ENCODE peak calls at places on chromosomes 3 and 15, in seven cellular contexts. R is heart left ventricle, Y is heart right ventricle, A is left ventricle myocardium inferior, O is AG04450, X is endodermal cell, G is IMR-90. E is an unnamed sample. For H3K9me3, the result is how much of the 10 kb centered on the place peaks cover.

GRCh38 chr3:13051066-13051465 is 22.2 kb downstream of the IQSEC1 start:
- DNase-seq in R (peak), G (no peak), Y (no peak), A (no peak), O (no peak), X (peak), E (no peak)

GRCh38 chr3:72118593-72118992 is 333.6 kb upstream of the PROK2 start:
- DNase-seq in G (no peak), R (no peak), A (no peak), X (no peak), O (no peak), Y (no peak), E (no peak)

GRCh38 chr3:187960820-187961219 is 193.1 kb upstream of the LPP start:
- DNase-seq in O (no peak), G (peak), A (no peak), R (no peak), X (no peak), Y (no peak), E (no peak)

GRCh38 chr3:42264399-42265058 is 1.5 kb downstream of the CCK start:
- DNase-seq in R (peak), G (peak), O (no peak), X (peak), A (peak), Y (no peak), E (peak)

GRCh38 chr15:79329186-79329611 is 18.3 kb downstream of the TMED3 start:
- DNase-seq in R (no peak), X (peak), O (peak), G (peak), A (no peak), Y (no peak), E (no peak)

GRCh38 chr15:53522878-53523455 is 236.5 kb downstream of the WDR72 start:
- DNase-seq in R (no peak), O (no peak), G (no peak), A (no peak), X (no peak), Y (peak), E (no peak)

GRCh38 chr3:56823421-56823926 is 21.7 kb upstream of the ARHGEF3 start:
- DNase-seq in R (no peak), O (no peak), G (no peak), A (no peak), X (peak), Y (no peak), E (no peak)

GRCh38 chr3:185537369-185537970 is 14.9 kb downstream of the LIPH start:
- DNase-seq in Y (peak), G (peak), X (no peak), A (peak), R (no peak), O (no peak), E (peak)

GRCh38 chr3:28151608-28152228 is 89.7 kb upstream of the CMC1 start:
- DNase-seq in O (no peak), A (no peak), X (no peak), G (no peak), R (no peak), Y (no peak), E (no peak)

GRCh38 chr15:40984963-40985362 is 31.7 kb downstream of the CHAC1 start:
- DNase-seq in X (no peak), G (peak), O (peak), A (no peak), R (no peak), Y (no peak), E (peak)

GRCh38 chr15:39502048-39502447 is 78.8 kb upstream of the THBS1 start:
- DNase-seq in X (no peak), O (no peak), R (no peak), G (no peak), A (no peak), Y (no peak), E (no peak)

GRCh38 chr3:143122089-143122430 is 2.5 kb downstream of the CHST2 start:
- DNase-seq in Y (no peak), R (peak), X (peak), A (no peak), O (no peak), G (no peak), E (no peak)

GRCh38 chr3:143119009-143119914 is at the start of gene CHST2:
- DNase-seq in G (peak), A (peak), O (peak), Y (peak), X (peak), R (peak), E (peak)

GRCh38 chr3:143121240-143122088 is 1.9 kb downstream of the CHST2 start:
- DNase-seq in R (peak), O (peak), X (peak), Y (peak), A (peak), G (peak), E (peak)

GRCh38 chr3:143119974-143120715 is 574 bp downstream of the CHST2 start:
- DNase-seq in A (peak), X (peak), R (peak), Y (peak), G (no peak), O (no peak), E (no peak)

DNA sequence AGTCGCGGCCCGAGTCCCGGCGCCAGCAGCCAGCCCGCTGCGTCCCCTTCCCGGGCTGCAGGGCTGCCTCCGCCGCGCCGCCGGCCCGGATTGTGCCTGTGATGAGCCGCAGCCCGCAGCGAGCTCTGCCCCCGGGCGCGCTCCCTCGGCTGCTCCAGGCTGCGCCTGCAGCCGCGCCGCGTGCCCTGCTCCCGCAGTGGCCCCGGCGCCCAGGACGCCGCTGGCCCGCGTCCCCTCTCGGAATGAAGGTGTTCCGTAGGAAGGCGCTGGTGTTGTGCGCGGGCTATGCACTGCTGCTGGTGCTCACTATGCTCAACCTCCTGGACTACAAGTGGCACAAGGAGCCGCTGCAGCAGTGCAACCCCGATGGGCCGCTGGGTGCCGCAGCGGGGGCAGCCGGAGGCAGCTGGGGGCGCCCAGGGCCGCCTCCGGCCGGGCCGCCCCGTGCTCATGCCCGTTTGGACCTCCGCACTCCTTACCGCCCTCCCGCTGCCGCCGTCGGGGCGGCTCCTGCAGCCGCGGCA is 1.2 kb downstream of the CHST2 start:
- DNase-seq in G (peak), O (no peak), Y (peak), A (no peak), R (peak), X (peak), E (no peak)
- TF ChIP-seq CTCF in G (peak), O (no peak), Y (no peak), A (no peak), R (peak), X (no peak), E (no peak)

GRCh38 chr3:176512037-176512436 is 685.2 kb downstream of the TBL1XR1 start:
- DNase-seq in R (no peak), O (no peak), A (no peak), X (no peak), Y (no peak), G (no peak), E (no peak)
- H3K9me3 ChIP-seq in R (under half), O (under half), A (under half), X (half or more), Y (under half), G (under half), E (under half)

DNA sequence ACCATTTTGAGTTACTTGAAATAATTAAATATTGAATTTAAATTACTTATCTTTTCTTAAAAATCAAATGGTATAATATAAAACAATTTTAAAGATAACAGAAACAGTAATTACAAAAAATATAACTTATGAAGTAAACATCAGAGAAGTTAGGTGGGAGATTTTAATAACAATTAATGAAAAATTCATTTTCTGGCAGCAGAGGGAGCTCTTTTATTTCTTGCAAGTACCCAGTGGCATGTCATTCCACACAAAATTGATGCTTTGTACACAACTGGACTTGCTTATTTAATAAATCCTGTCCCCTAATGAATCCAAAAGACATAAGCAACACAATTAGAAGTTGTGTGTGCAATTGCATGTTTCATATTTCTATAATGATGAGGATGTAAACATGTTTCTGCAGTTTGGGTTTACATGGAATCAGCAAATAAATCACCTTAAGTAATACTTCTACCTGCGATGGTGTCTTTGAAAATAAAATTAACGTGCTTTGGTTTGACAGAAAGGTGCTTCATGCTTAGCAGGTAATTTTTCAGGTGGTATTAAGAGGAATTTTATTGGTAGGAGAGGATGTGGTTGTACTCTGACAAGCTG is 861.3 kb downstream of the ZPLD1 start:
- DNase-seq in Y (no peak), X (no peak), G (peak), O (no peak), R (no peak), A (no peak), E (no peak)
- TF ChIP-seq CTCF in Y (peak), X (peak), G (peak), O (peak), R (no peak), A (peak), E (peak)

GRCh38 chr15:95131071-95131683 is 899.8 kb downstream of the MCTP2 start:
- DNase-seq in A (no peak), O (no peak), R (no peak), G (no peak), Y (peak), X (no peak), E (peak)
- H3K9me3 ChIP-seq in A (under half), O (under half), R (under half), G (under half), Y (under half), X (under half), E (under half)

GRCh38 chr3:194961555-194961954 is 275.9 kb downstream of the FAM43A start:
- DNase-seq in G (no peak), A (no peak), Y (no peak), R (no peak), O (no peak), X (no peak), E (no peak)

GRCh38 chr3:194961149-194961548 is 275.5 kb downstream of the FAM43A start:
- DNase-seq in Y (no peak), R (no peak), G (no peak), A (no peak), O (no peak), X (no peak), E (no peak)

GRCh38 chr3:194960446-194961032 is 274.9 kb downstream of the FAM43A start:
- DNase-seq in G (no peak), X (no peak), O (no peak), Y (no peak), R (no peak), A (no peak), E (no peak)

GRCh38 chr3:194967126-194968117 is 281.7 kb downstream of the FAM43A start:
- DNase-seq in A (no peak), R (no peak), G (no peak), Y (no peak), X (no peak), O (no peak), E (no peak)

GRCh38 chr3:194964809-194965208 is 279.1 kb downstream of the FAM43A start:
- DNase-seq in A (no peak), O (no peak), G (no peak), R (no peak), X (no peak), Y (no peak), E (no peak)
- TF ChIP-seq CTCF in A (no peak), O (no peak), G (no peak), R (no peak), X (peak), Y (no peak), E (no peak)

GRCh38 chr15:77030042-77030927 is 35.4 kb downstream of the PSTPIP1 start:
- DNase-seq in Y (no peak), R (peak), X (peak), A (no peak), G (no peak), O (no peak), E (peak)
- H3K9me3 ChIP-seq in Y (under half), R (under half), X (under half), A (under half), G (under half), O (under half), E (under half)

GRCh38 chr3:126523745-126524428 is at the start of gene CHST13:
- DNase-seq in O (no peak), A (peak), Y (no peak), R (peak), X (peak), G (peak), E (peak)
- TF ChIP-seq CTCF in O (no peak), A (peak), Y (no peak), R (no peak), X (peak), G (no peak), E (no peak)

GRCh38 chr15:27480141-27480530 is 509.2 kb downstream of the GABRG3 start:
- DNase-seq in Y (no peak), O (no peak), G (no peak), X (no peak), R (no peak), A (no peak), E (no peak)

GRCh38 chr15:27482344-27482743 is 511.4 kb downstream of the GABRG3 start:
- DNase-seq in O (no peak), G (no peak), Y (no peak), X (no peak), R (no peak), A (no peak), E (no peak)

GRCh38 chr15:27481768-27482167 is 510.8 kb downstream of the GABRG3 start:
- DNase-seq in O (no peak), X (peak), G (no peak), A (no peak), Y (no peak), R (no peak), E (no peak)

GRCh38 chr15:27480642-27481041 is 509.7 kb downstream of the GABRG3 start:
- DNase-seq in O (no peak), G (no peak), A (no peak), Y (no peak), X (no peak), R (no peak), E (no peak)

GRCh38 chr15:27479232-27480140 is 508.5 kb downstream of the GABRG3 start:
- DNase-seq in G (no peak), O (no peak), Y (peak), X (no peak), R (no peak), A (no peak), E (no peak)
- H3K9me3 ChIP-seq in G (under half), O (under half), Y (under half), X (under half), R (under half), A (under half), E (under half)

GRCh38 chr3:60737633-60738399 is 513.4 kb downstream of the FHIT start:
- DNase-seq in G (no peak), Y (no peak), R (no peak), O (no peak), X (no peak), A (no peak), E (no peak)

GRCh38 chr3:60746043-60746638 is 505.1 kb downstream of the FHIT start:
- DNase-seq in X (no peak), A (no peak), R (no peak), Y (no peak), G (no peak), O (no peak), E (no peak)

GRCh38 chr3:60746690-60747416 is 504.4 kb downstream of the FHIT start:
- DNase-seq in A (no peak), Y (no peak), R (no peak), X (no peak), O (no peak), G (peak), E (no peak)

GRCh38 chr3:60743631-60744164 is 507.6 kb downstream of the FHIT start:
- DNase-seq in A (no peak), X (peak), R (no peak), G (no peak), O (no peak), Y (peak), E (no peak)

DNA sequence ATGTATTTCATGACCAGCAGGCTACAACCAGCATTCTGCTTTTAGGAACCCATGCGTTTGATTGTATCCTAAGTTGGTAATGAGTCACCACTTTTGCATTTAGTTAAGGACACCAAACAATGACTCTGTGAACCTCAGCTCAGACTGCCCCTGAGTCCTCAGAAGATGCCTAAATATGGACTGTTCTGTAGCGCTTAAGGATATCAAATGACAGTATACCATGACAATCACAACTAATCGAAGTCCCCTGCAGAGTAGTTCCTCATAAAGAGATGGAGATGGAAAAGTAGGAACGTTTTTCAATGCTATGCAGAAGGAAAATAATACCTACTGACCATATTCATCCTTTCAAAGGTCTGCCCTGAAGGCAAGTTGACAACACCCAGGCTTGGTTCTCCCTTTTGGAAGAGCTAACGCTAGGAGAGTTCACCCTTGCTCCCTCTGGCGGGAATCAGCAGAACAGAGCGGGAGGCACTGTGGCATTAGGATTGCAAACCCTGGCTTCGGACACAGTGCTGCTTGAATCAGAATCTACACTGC is 508.6 kb downstream of the FHIT start:
- DNase-seq in R (no peak), X (peak), A (no peak), G (peak), Y (no peak), O (no peak), E (no peak)
- TF ChIP-seq CTCF in R (no peak), X (peak), A (peak), G (peak), Y (no peak), O (peak), E (no peak)

E was measured in adrenal gland.